ENCODE peak calls at places on chromosomes 12 and 14, in nine cellular contexts. Q is HCT116; G is CD8-positive, alpha-beta T cell; S is testis; D is left ventricle myocardium inferior; B is endodermal cell; R is thoracic aorta; Y is breast epithelium; N is cardiac muscle cell. E is an unnamed sample.

GRCh38 chr14:88765130-88765529 is 27.6 kb downstream of the EML5 start:
- DNase-seq in Q (no peak), G (no peak), S (no peak), D (no peak), B (no peak), R (no peak), Y (no peak), N (no peak), E (peak)

GRCh38 chr14:103867020-103867419 is 19.6 kb upstream of the PPP1R13B start:
- DNase-seq in Q (no peak), G (no peak), S (no peak), D (no peak), B (no peak), R (no peak), Y (no peak), N (no peak), E (no peak)

GRCh38 chr14:104350463-104351185 is 212.2 kb downstream of the KIF26A start:
- DNase-seq in Q (no peak), G (no peak), S (peak), D (no peak), B (peak), R (no peak), Y (no peak), N (no peak), E (no peak)

GRCh38 chr14:35878272-35879140 is 52.4 kb downstream of the BRMS1L start:
- DNase-seq in Q (peak), G (no peak), S (peak), D (no peak), B (no peak), R (no peak), Y (no peak), N (no peak), E (peak)

GRCh38 chr14:104561124-104561531 is 18.4 kb upstream of the C14orf180 start:
- DNase-seq in Q (no peak), G (no peak), S (no peak), D (no peak), B (no peak), R (no peak), Y (no peak), N (no peak), E (no peak)

GRCh38 chr14:68926236-68926635 is 52.9 kb downstream of the ACTN1 start:
- DNase-seq in Q (no peak), G (no peak), S (no peak), D (no peak), B (no peak), R (no peak), Y (no peak), N (no peak), E (no peak)

GRCh38 chr14:29724991-29725390 is 202.7 kb downstream of the PRKD1 start:
- DNase-seq in Q (no peak), G (no peak), S (no peak), D (no peak), B (peak), R (no peak), Y (no peak), N (peak), E (no peak)

GRCh38 chr12:92107621-92108131 is 38.0 kb downstream of the BTG1 start:
- DNase-seq in Q (no peak), G (no peak), S (no peak), D (no peak), B (peak), R (no peak), Y (no peak), N (peak), E (no peak)

GRCh38 chr12:11746024-11746771 is 96.7 kb downstream of the ETV6 start:
- DNase-seq in Q (no peak), G (no peak), S (no peak), D (no peak), B (no peak), R (no peak), Y (no peak), N (no peak), E (no peak)

GRCh38 chr12:42483534-42483857 is 106.0 kb downstream of the PRICKLE1 start:
- DNase-seq in Q (no peak), G (peak), S (peak), D (peak), B (peak), R (no peak), Y (no peak), N (peak), E (no peak)

GRCh38 chr12:45273717-45274271 is 57.9 kb downstream of the ANO6 start:
- DNase-seq in Q (peak), G (no peak), S (peak), D (no peak), B (no peak), R (peak), Y (no peak), N (peak), E (peak)

GRCh38 chr12:31590730-31591307 is at the start of gene DENND5B:
- DNase-seq in Q (no peak), G (peak), S (peak), D (peak), B (peak), R (no peak), Y (peak), N (peak), E (peak)

GRCh38 chr12:54147606-54148005 is 41.2 kb downstream of the SMUG1 start:
- DNase-seq in Q (no peak), G (no peak), S (no peak), D (no peak), B (no peak), R (no peak), Y (no peak), N (no peak), E (no peak)

GRCh38 chr12:121167232-121167820 is 34.6 kb downstream of the P2RX7 start:
- DNase-seq in Q (no peak), G (no peak), S (no peak), D (no peak), B (no peak), R (no peak), Y (no peak), N (no peak), E (no peak)

GRCh38 chr12:98955284-98955683 is 310.2 kb downstream of the APAF1 start:
- DNase-seq in Q (peak), G (no peak), S (no peak), D (no peak), B (peak), R (no peak), Y (no peak), N (peak), E (peak)

GRCh38 chr12:114092981-114093380 is 126.9 kb upstream of the RBM19 start:
- DNase-seq in Q (no peak), G (no peak), S (no peak), D (no peak), B (no peak), R (no peak), Y (no peak), N (no peak), E (no peak)

GRCh38 chr14:61661471-61661988 is 33.8 kb upstream of the HIF1A start:
- DNase-seq in Q (no peak), G (no peak), S (no peak), D (no peak), B (no peak), R (no peak), Y (no peak), N (no peak), E (peak)

GRCh38 chr12:106248849-106249371 is 1.1 kb upstream of the CKAP4 start:
- DNase-seq in Q (no peak), G (peak), S (no peak), D (no peak), B (peak), R (no peak), Y (no peak), N (no peak), E (peak)

GRCh38 chr14:50917449-50917848 is 26.8 kb downstream of the PYGL start:
- DNase-seq in Q (no peak), G (no peak), S (no peak), D (no peak), B (no peak), R (no peak), Y (no peak), N (no peak), E (no peak)

GRCh38 chr12:78914859-78915331 is 50.3 kb downstream of the SYT1 start:
- DNase-seq in Q (peak), G (no peak), S (no peak), D (no peak), B (peak), R (no peak), Y (no peak), N (no peak), E (no peak)

GRCh38 chr14:103332143-103332919 is 1.7 kb upstream of the EIF5 start:
- DNase-seq in Q (no peak), G (no peak), S (peak), D (no peak), B (no peak), R (no peak), Y (no peak), N (no peak), E (no peak)

GRCh38 chr12:106719879-106720278 is 54.6 kb upstream of the RIC8B start:
- DNase-seq in Q (no peak), G (no peak), S (no peak), D (no peak), B (no peak), R (no peak), Y (no peak), N (no peak), E (no peak)

GRCh38 chr12:116155383-116155782 is 122.1 kb downstream of the MED13L start:
- DNase-seq in Q (no peak), G (no peak), S (no peak), D (no peak), B (no peak), R (no peak), Y (no peak), N (no peak), E (no peak)

GRCh38 chr12:62006076-62006732 is 254.0 kb upstream of the USP15 start:
- DNase-seq in Q (peak), G (no peak), S (peak), D (no peak), B (peak), R (no peak), Y (no peak), N (peak), E (peak)

GRCh38 chr12:103930787-103931536 is 752 bp downstream of the HSP90B1 start:
- DNase-seq in Q (no peak), G (peak), S (peak), D (peak), B (no peak), R (no peak), Y (peak), N (peak), E (no peak)

GRCh38 chr12:84698576-84699333 is 213.8 kb downstream of the SLC6A15 start:
- DNase-seq in Q (no peak), G (no peak), S (no peak), D (no peak), B (no peak), R (no peak), Y (no peak), N (no peak), E (no peak)

GRCh38 chr12:31589896-31590729 is 823 bp downstream of the DENND5B start:
- DNase-seq in Q (peak), G (peak), S (peak), D (peak), B (peak), R (peak), Y (peak), N (peak), E (peak)

GRCh38 chr12:102478416-102479098 is 1.8 kb downstream of the IGF1 start:
- DNase-seq in Q (no peak), G (peak), S (no peak), D (no peak), B (peak), R (no peak), Y (no peak), N (peak), E (no peak)

GRCh38 chr14:32933943-32934890 is 4.5 kb upstream of the NPAS3 start:
- DNase-seq in Q (no peak), G (no peak), S (peak), D (no peak), B (peak), R (no peak), Y (no peak), N (peak), E (peak)

GRCh38 chr14:102690509-102691286 is 86.6 kb upstream of the TRAF3 start:
- DNase-seq in Q (no peak), G (no peak), S (no peak), D (no peak), B (no peak), R (no peak), Y (no peak), N (no peak), E (no peak)

GRCh38 chr12:121352053-121353018 is at the start of gene ANAPC5:
- DNase-seq in Q (peak), G (peak), S (peak), D (peak), B (peak), R (peak), Y (peak), N (peak), E (peak)

GRCh38 chr12:1920436-1920835 is 2.0 kb upstream of the CACNA2D4 start:
- DNase-seq in Q (no peak), G (no peak), S (peak), D (no peak), B (peak), R (no peak), Y (no peak), N (no peak), E (no peak)

GRCh38 chr14:72699852-72700257 is 194.0 kb downstream of the DPF3 start:
- DNase-seq in Q (no peak), G (no peak), S (no peak), D (peak), B (no peak), R (no peak), Y (no peak), N (no peak), E (no peak)

GRCh38 chr14:68924392-68925158 is 54.5 kb downstream of the ACTN1 start:
- DNase-seq in Q (no peak), G (no peak), S (no peak), D (peak), B (no peak), R (peak), Y (no peak), N (peak), E (no peak)

GRCh38 chr12:91381309-91381804 is 198.7 kb upstream of the DCN start:
- DNase-seq in Q (no peak), G (no peak), S (peak), D (peak), B (peak), R (no peak), Y (peak), N (peak), E (peak)

GRCh38 chr14:100714205-100714781 is 12.4 kb upstream of the DLK1 start:
- DNase-seq in Q (no peak), G (no peak), S (no peak), D (no peak), B (no peak), R (no peak), Y (no peak), N (no peak), E (no peak)

GRCh38 chr14:96639550-96639949 is 137.4 kb downstream of the PAPOLA start:
- DNase-seq in Q (no peak), G (no peak), S (no peak), D (no peak), B (no peak), R (no peak), Y (peak), N (no peak), E (no peak)

DNA sequence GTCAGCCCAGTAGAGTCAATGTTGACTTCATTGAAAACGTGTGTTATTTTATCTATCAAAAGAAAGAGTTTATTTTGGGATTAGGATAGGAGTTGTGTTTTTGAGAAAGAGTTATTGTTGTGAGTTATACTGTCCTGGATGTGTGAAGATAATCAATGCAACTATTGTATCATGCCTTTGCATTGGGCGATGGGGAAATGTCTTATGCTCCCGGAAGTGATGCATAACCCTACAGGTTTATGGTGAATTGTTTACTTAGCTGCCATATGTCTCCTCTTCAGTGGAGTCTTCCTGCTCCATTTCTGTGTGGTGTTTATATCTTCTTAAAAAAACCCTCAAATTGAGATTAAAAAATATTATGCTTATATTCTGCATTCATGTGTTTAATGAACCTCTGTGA is 6.4 kb downstream of the PDE3A start:
- DNase-seq in Q (no peak), G (no peak), S (no peak), D (no peak), B (no peak), R (no peak), Y (no peak), N (no peak), E (peak)
- TF ChIP-seq CTCF in Q (no peak), G (no peak), S (no peak), D (no peak), B (no peak), R (no peak), Y (no peak), N (no peak), E (no peak)

DNA sequence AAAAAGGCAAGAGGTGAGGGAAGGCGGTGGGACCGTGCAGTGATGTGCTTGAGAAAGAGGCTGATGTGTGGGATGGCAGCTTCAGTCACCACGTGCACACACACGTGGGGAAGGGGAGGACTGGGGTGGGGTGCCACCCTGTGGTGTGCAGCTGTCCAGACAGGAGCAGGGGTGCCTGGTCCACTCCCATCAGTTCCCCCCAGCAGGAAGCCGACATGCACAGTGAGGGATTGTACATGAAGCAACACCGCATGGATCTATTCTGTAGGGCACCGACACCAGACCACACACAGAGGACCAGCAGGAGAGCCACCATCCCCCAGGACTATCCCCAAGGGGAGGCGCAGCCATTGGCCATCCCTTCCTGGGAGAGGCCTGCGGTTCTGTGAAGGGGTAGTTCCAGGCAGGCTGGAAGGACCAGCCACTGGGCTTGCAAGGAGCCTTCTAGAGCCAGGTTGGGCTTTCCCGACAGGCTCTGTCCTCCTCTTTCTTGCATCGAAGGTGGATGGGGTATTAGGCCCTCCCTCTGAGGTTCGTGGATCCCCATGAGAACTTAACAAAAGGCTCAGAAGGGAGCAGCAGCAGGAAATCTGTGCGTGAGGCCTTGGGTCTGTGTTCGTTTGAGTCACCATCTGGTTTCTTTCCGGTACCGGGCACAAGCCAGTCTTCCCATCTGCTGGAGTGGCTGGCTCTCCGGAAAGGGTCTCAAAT is 59.7 kb downstream of the PLEKHG3 start:
- DNase-seq in Q (no peak), G (no peak), S (peak), D (no peak), B (peak), R (no peak), Y (no peak), N (no peak), E (peak)
- H3K4me3 ChIP-seq in Q (no peak), G (no peak), S (no peak), D (no peak), B (no peak), R (peak), Y (no peak), N (no peak), E (no peak)

GRCh38 chr14:93315575-93315974 is 17.3 kb downstream of the BTBD7 start:
- DNase-seq in Q (no peak), G (no peak), S (no peak), D (no peak), B (no peak), R (no peak), Y (no peak), N (no peak), E (no peak)

GRCh38 chr14:93317836-93318807 is 14.7 kb downstream of the BTBD7 start:
- DNase-seq in Q (no peak), G (no peak), S (no peak), D (no peak), B (no peak), R (no peak), Y (no peak), N (no peak), E (peak)

GRCh38 chr14:93316716-93317115 is 16.1 kb downstream of the BTBD7 start:
- DNase-seq in Q (no peak), G (no peak), S (no peak), D (no peak), B (no peak), R (no peak), Y (no peak), N (no peak), E (no peak)

GRCh38 chr14:93318927-93319326 is 13.9 kb downstream of the BTBD7 start:
- DNase-seq in Q (no peak), G (no peak), S (no peak), D (no peak), B (no peak), R (no peak), Y (no peak), N (no peak), E (peak)

GRCh38 chr14:93317200-93317599 is 15.6 kb downstream of the BTBD7 start:
- DNase-seq in Q (no peak), G (no peak), S (no peak), D (no peak), B (no peak), R (no peak), Y (no peak), N (no peak), E (no peak)
- H3K27ac ChIP-seq in Q (no peak), G (no peak), S (no peak), D (no peak), B (no peak), R (no peak), Y (no peak), N (peak), E (peak)

GRCh38 chr12:9940370-9940769 is 8.2 kb upstream of the CLEC2A start:
- DNase-seq in Q (no peak), G (no peak), S (no peak), D (no peak), B (no peak), R (no peak), Y (no peak), N (peak), E (no peak)
- TF ChIP-seq CTCF in Q (peak), G (peak), S (no peak), D (no peak), B (peak), R (no peak), Y (no peak), N (peak), E (peak)

DNA sequence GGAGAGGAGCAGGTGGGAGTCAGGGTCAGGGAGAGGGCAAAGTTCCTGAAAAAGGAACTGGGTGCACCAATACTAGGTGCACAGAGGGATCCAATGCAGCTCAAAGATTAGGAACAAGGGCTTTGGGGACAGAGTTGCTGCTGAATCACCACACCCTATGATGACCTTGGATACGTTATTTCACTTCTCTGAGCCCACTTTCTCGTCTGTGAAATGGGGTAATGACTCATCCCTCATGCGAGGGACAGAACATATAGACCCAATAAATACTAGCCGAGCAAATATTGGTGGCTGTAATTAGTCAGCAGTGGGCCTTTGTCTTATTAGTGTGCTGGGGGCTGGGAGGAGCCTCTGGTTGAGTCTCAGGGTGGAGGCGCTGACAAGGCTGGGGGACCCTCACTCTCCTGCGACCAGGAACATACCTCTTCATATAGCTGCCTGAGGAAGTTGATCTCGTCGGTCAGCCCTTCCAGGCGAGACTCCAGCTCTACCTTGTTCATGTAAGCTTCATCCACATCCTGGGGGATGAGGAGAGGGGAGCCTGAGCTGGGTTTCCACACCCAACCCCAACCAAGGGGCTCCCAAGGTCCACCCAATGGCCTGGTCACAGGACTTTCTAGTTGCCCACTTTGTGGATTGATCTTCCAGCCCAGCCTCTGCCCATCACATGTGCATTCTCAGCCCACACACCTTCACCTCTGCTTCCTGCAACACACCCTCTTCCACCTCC is 4.5 kb downstream of the KRT8 start:
- DNase-seq in Q (no peak), G (no peak), S (no peak), D (no peak), B (no peak), R (no peak), Y (no peak), N (no peak), E (no peak)
- H3K4me3 ChIP-seq in Q (no peak), G (no peak), S (no peak), D (no peak), B (peak), R (no peak), Y (no peak), N (no peak), E (no peak)

GRCh38 chr12:57481671-57482070 is 2.0 kb upstream of the ARHGAP9 start:
- DNase-seq in Q (no peak), G (no peak), S (no peak), D (no peak), B (no peak), R (no peak), Y (no peak), N (no peak), E (no peak)
- H3K27ac ChIP-seq in Q (no peak), G (no peak), S (no peak), D (no peak), B (no peak), R (no peak), Y (no peak), N (no peak), E (no peak)